ENCODE peak calls at places on chromosomes 5 and 9, in seven cellular contexts. M, W, G, P, T, E and Z are unnamed samples.

GRCh38 chr5:93328833-93329232 is 252.2 kb downstream of the NR2F1-AS1 start:
- DNase-seq in P (no peak), G (no peak), T (no peak), E (no peak), W (no peak), M (no peak), Z (no peak)

GRCh38 chr5:154287136-154287535 is 96.6 kb downstream of the GALNT10 start:
- DNase-seq in W (peak), M (peak), P (peak), G (no peak), E (peak), T (peak), Z (peak)

GRCh38 chr5:81852277-81853004 is 101.5 kb upstream of the SSBP2 start:
- DNase-seq in W (peak), M (peak), G (peak), T (no peak), P (peak), E (peak), Z (peak)

GRCh38 chr9:72524820-72525539 is 3.6 kb downstream of the TMC1 start:
- DNase-seq in P (peak), M (peak), T (peak), E (peak), W (no peak), G (no peak), Z (peak)

GRCh38 chr5:1200495-1201326 is 684 bp upstream of the SLC6A19 start:
- DNase-seq in P (no peak), E (no peak), W (peak), G (no peak), T (no peak), M (no peak), Z (no peak)

GRCh38 chr5:111398013-111398412 is 114.3 kb downstream of the STARD4 start:
- DNase-seq in E (no peak), G (no peak), M (no peak), W (no peak), P (no peak), T (no peak), Z (no peak)

GRCh38 chr9:31415184-31415583 is 969.3 kb upstream of the ACO1 start:
- DNase-seq in G (no peak), E (no peak), T (no peak), W (no peak), M (no peak), P (no peak), Z (no peak)

GRCh38 chr5:168042284-168043080 is 249.0 kb upstream of the WWC1 start:
- DNase-seq in G (no peak), E (no peak), M (no peak), T (no peak), P (no peak), W (no peak), Z (no peak)

GRCh38 chr5:160774006-160774405 is 78.0 kb downstream of the ATP10B start:
- DNase-seq in E (no peak), G (no peak), T (no peak), P (no peak), M (no peak), W (no peak), Z (no peak)

GRCh38 chr9:112252194-112252593 is 77.1 kb upstream of the SUSD1 start:
- DNase-seq in M (no peak), T (no peak), G (no peak), W (no peak), P (no peak), E (no peak), Z (no peak)

GRCh38 chr9:134889386-134890214 is 9.0 kb downstream of the FCN2 start:
- DNase-seq in E (no peak), G (no peak), M (no peak), T (no peak), W (peak), P (no peak), Z (no peak)

GRCh38 chr5:158051036-158051435 is 192.1 kb upstream of the CLINT1 start:
- DNase-seq in T (no peak), M (no peak), G (no peak), W (no peak), E (no peak), P (no peak), Z (no peak)

DNA sequence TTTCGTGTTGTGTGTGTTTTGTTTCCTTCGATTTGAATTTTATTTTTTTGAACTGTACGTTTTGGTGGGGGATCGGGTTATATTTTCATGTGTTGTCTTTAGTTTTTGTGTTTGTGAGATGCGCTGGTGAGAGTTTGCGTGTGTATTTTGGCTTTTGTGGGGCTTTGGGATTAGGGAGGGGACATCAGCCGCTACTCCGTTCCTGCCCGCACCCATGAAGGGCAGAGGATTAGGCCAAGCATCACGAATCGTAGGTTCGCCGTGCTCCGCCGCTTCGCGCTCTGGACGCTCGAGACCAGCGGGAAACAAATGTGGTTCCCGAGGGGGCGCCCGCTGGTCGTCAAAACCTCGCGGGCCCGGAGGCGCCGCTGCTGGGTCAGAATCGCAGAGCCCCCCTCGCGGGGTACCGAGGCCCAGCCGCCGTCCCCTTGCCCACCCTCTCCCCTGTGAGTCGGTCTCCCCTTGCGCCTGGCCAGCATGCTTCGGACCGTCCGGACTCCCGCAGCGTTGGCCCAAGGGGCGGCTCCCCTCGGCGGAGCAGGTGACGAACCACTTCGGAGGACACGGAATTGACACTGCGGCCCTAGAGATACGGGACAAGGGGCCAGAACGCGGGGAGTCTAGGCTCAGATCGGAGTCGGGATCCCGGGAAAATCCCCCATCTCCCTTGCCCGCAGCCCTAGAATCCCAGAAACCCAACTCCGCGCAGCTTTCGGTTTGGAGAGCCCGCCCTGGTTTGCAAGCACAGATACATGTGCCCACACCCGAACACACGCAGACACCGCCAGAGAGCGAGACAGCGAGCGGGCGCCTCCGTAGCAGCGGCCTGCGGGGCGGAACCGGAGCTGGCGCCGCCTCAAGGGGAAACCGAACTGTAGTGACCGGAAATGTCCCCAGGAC is 2.4 kb upstream of the PAX5 start:
- DNase-seq in P (peak), T (no peak), G (no peak), M (peak), W (peak), E (peak), Z (no peak)
- TF ChIP-seq CTCF in P (no peak), T (no peak), G (no peak), M (no peak), W (no peak), E (no peak), Z (no peak)

GRCh38 chr5:126624534-126624933 is 23.8 kb downstream of the PHAX start:
- DNase-seq in W (no peak), E (no peak), P (peak), G (no peak), T (no peak), M (no peak), Z (peak)
- H3K4me3 ChIP-seq in W (no peak), E (no peak), P (no peak), G (no peak), T (no peak), M (no peak), Z (no peak)

DNA sequence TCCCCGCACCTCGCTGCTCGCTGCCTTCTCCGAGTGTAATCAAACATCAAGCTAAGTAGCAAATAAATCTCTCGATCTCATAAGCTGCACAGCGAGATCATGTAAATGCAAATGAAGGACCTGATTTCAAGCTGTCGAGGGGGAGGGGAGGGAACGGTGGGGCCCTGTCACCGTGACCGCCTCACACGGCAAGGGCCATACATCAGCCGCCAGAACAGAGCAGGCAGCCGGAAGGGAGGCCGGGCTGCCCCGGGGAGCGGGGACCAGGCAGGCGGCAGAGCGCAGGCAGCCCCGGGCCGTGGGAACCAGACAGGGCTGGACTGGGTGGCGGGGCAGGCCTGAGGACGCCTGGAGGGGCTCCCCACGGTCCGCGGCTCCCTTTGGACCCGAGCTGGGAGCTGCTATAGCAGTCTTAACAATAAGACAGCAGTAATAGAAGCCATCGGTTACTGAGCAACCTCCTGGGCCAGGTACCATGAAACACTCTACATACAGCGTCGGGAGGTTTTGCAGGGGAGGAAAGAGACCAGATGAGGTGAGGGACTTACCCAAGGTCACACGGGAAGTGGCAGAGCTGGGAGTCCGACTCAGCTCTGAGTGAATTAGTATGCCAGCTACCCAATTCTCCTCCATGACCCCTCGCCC is 76.8 kb downstream of the CFAP77 start:
- DNase-seq in T (no peak), P (no peak), M (no peak), G (no peak), E (no peak), W (no peak), Z (no peak)
- H3K27ac ChIP-seq in T (no peak), P (no peak), M (no peak), G (no peak), E (no peak), W (no peak), Z (no peak)

GRCh38 chr9:120904999-120905793 is 21.4 kb downstream of the TRAF1 start:
- DNase-seq in W (no peak), M (no peak), P (no peak), E (no peak), T (no peak), G (no peak), Z (no peak)

GRCh38 chr9:120902824-120903608 is 23.6 kb downstream of the TRAF1 start:
- DNase-seq in M (no peak), P (no peak), T (no peak), E (no peak), G (no peak), W (no peak), Z (no peak)

GRCh38 chr9:120902286-120902685 is 24.3 kb downstream of the TRAF1 start:
- DNase-seq in M (no peak), T (no peak), G (no peak), P (no peak), W (no peak), E (no peak), Z (no peak)

GRCh38 chr9:120904061-120904998 is 22.3 kb downstream of the TRAF1 start:
- DNase-seq in M (no peak), T (no peak), W (no peak), G (no peak), E (no peak), P (no peak), Z (no peak)

DNA sequence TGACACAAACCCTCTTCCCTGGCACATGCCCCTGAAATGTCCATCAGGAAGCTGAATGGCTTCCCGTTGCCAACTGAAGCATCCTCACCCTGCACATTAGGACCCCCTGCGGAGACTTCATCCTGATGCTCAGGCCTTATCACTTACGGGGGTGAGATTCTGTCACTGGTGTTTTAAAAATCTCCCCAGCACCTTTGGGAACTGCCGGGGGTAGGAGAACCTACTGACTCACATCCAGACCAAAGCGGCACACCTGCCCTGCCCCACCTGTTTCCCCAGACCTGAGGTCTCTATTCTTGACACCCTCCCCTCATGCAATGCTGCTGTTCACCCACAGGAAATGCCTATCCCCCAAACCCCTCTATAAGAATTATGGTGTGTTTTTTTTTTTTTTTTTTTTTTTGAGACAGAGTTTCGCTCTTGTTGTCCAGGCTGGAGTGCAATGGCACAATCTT is 20.8 kb downstream of the TRAF1 start:
- DNase-seq in M (no peak), E (no peak), P (no peak), W (no peak), G (no peak), T (no peak), Z (no peak)
- TF ChIP-seq CTCF in M (no peak), E (no peak), P (no peak), W (no peak), G (no peak), T (no peak), Z (no peak)

GRCh38 chr9:70409280-70409679 is 5.2 kb downstream of the KLF9 start:
- DNase-seq in W (no peak), T (no peak), G (no peak), E (no peak), M (no peak), P (no peak), Z (no peak)
- H3K4me3 ChIP-seq in W (peak), T (no peak), G (peak), E (no peak), M (no peak), P (no peak), Z (no peak)

DNA sequence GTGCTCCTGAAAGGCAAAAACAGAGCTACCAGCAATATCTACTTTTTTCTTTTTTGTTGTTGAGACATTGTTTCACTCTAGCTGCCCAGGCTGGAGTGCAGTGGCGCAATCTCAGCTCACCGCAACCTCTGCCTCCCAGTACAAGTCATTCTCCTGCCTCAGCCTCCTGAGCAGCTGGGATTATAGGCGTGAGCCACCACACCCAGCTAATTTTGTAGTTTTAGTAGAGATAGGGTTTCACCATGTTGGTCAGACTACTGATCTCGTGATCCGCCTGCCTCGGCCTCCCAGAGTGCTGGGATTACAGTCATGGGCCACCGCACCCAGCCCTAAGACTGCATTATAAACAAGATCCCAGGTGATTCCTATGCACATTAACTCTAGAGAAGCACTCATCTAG is 17.0 kb downstream of the PLPP1 start:
- DNase-seq in G (no peak), M (peak), W (no peak), P (no peak), E (no peak), T (no peak), Z (no peak)
- H3K27ac ChIP-seq in G (no peak), M (peak), W (no peak), P (no peak), E (peak), T (no peak), Z (no peak)